ENCODE peak calls at places on chromosomes 11 and 22, in seven cellular contexts. C is H9, X is mesenchymal stem cell, H is H1, V is mesendoderm, O is IMR-90, A is trophoblast cell. B is an unnamed sample. For H3K4me1, the result is how much of the 10 kb centered on the place peaks cover.

GRCh38 chr11:124320097-124320496 is at the start of gene OR8D2:
- DNase-seq in C (no peak), X (no peak), A (no peak), H (no peak), O (no peak), V (no peak), B (no peak)

GRCh38 chr11:92787638-92788037 is 181.8 kb upstream of the MTNR1B start:
- DNase-seq in O (no peak), X (no peak), A (no peak), C (no peak), H (no peak), V (no peak), B (no peak)

GRCh38 chr11:82195251-82195650 is 538.4 kb downstream of the FAM181B start:
- DNase-seq in V (no peak), A (no peak), C (no peak), O (no peak), X (no peak), H (no peak), B (no peak)

GRCh38 chr11:117384045-117384444 is 56.4 kb downstream of the CEP164 start:
- DNase-seq in H (no peak), X (peak), A (peak), V (no peak), C (no peak), O (peak), B (no peak)

GRCh38 chr22:46911341-46911740 is 148.9 kb downstream of the TBC1D22A start:
- DNase-seq in C (no peak), V (no peak), H (no peak), O (no peak), A (no peak), X (no peak), B (no peak)

GRCh38 chr11:11510939-11511338 is 110.9 kb downstream of the GALNT18 start:
- DNase-seq in A (no peak), C (no peak), H (no peak), V (no peak), O (peak), X (no peak), B (peak)

GRCh38 chr11:128716661-128717210 is 22.9 kb downstream of the FLI1 start:
- DNase-seq in X (peak), A (no peak), C (no peak), H (no peak), O (peak), V (no peak), B (no peak)

GRCh38 chr11:107272561-107272960 is 185.1 kb downstream of the CWF19L2 start:
- DNase-seq in A (no peak), O (no peak), X (no peak), V (peak), C (peak), H (no peak), B (no peak)

GRCh38 chr11:64863381-64864060 is 14.9 kb downstream of the EHD1 start:
- DNase-seq in H (no peak), A (no peak), X (no peak), V (no peak), C (no peak), O (no peak), B (no peak)

GRCh38 chr22:44348963-44349950 is 36.5 kb upstream of the SHISAL1 start:
- DNase-seq in V (no peak), H (no peak), A (no peak), X (no peak), C (no peak), O (peak), B (no peak)

GRCh38 chr11:94897330-94897768 is 76.0 kb downstream of the CWC15 start:
- DNase-seq in H (no peak), V (peak), A (peak), X (peak), C (peak), O (peak), B (peak)

GRCh38 chr11:27410301-27410700 is 47.3 kb upstream of the CCDC34 start:
- DNase-seq in V (no peak), X (no peak), O (no peak), C (no peak), A (no peak), H (no peak), B (no peak)

GRCh38 chr11:87295237-87295636 is 257.5 kb downstream of the TMEM135 start:
- DNase-seq in C (no peak), H (no peak), X (no peak), O (no peak), A (no peak), V (no peak), B (no peak)

GRCh38 chr22:32533265-32534068 is 58.9 kb downstream of the FBXO7 start:
- DNase-seq in H (no peak), O (peak), V (no peak), C (no peak), A (peak), X (peak), B (no peak)

GRCh38 chr22:32531955-32532818 is 57.6 kb downstream of the FBXO7 start:
- DNase-seq in V (peak), X (peak), C (peak), H (peak), O (peak), A (peak), B (peak)

GRCh38 chr22:32531228-32531627 is 56.6 kb downstream of the FBXO7 start:
- DNase-seq in C (no peak), O (no peak), V (no peak), X (peak), A (no peak), H (no peak), B (no peak)

GRCh38 chr22:32534252-32535215 is 59.9 kb downstream of the FBXO7 start:
- DNase-seq in H (no peak), V (no peak), O (no peak), X (peak), A (peak), C (no peak), B (no peak)

DNA sequence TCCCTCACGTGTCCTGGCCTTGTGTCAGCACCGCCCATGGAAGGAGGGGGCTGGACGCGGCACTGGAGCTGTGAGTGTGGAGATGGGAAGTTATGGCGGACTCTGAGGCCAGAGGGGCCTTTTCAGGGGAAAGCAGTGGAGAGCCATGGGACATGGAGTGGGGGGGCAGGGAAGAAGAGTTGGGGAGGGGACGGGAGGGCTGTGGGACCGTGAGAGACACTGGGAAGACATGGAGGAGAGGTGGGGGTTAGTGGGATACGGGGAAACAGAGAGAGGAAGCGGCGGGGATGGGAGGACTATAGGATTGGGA is 58.2 kb downstream of the FBXO7 start:
- DNase-seq in V (no peak), H (no peak), A (no peak), X (no peak), C (no peak), O (no peak), B (no peak)
- H4K8ac ChIP-seq in V (no peak), H (no peak), A (no peak), X (peak), C (no peak), O (peak), B (no peak)

GRCh38 chr11:104372111-104372510 is 208.2 kb upstream of the PDGFD start:
- DNase-seq in X (no peak), V (no peak), A (no peak), H (no peak), O (no peak), C (no peak), B (no peak)

GRCh38 chr11:104365676-104366075 is 201.7 kb upstream of the PDGFD start:
- DNase-seq in X (no peak), H (no peak), V (no peak), O (no peak), C (no peak), A (no peak), B (no peak)

GRCh38 chr11:104366321-104366734 is 202.4 kb upstream of the PDGFD start:
- DNase-seq in C (peak), A (no peak), H (no peak), X (no peak), O (no peak), V (no peak), B (no peak)

DNA sequence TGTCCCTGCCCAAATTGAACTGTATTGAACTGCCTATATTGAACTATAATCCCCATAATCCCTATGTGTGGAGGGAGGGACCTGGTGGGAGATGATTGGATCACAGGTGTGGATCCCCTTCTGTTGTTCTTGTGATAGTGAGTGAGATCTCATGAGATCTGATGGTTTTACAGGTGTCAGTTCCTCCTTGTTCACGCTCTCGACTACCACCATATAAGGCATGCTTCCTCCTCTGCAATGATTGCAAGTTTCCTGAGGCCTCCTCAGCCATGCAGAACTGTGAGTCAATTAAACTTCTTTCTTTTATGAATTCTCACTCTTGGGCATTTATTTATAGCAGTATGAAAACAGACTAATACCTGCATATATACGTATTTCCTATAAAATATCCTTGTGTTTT is 206.5 kb upstream of the PDGFD start:
- DNase-seq in A (no peak), V (no peak), X (no peak), H (no peak), C (no peak), O (no peak), B (no peak)
- H2BK120ac ChIP-seq in A (no peak), V (no peak), X (no peak), H (no peak), C (no peak), O (no peak), B (no peak)

GRCh38 chr22:41919357-41920224 is 4.7 kb upstream of the SHISA8 start:
- DNase-seq in O (peak), V (peak), X (peak), A (no peak), H (peak), C (peak), B (no peak)
- H3K4me1 ChIP-seq in O (under half), V (under half), X (under half), A (under half), H (under half), C (under half), B (under half)

GRCh38 chr11:126400019-126400962 is 44.8 kb downstream of the ST3GAL4 start:
- DNase-seq in H (no peak), A (no peak), X (no peak), C (no peak), O (no peak), V (no peak), B (no peak)
- H4K8ac ChIP-seq in H (no peak), A (no peak), X (no peak), C (no peak), O (no peak), V (no peak), B (no peak)

DNA sequence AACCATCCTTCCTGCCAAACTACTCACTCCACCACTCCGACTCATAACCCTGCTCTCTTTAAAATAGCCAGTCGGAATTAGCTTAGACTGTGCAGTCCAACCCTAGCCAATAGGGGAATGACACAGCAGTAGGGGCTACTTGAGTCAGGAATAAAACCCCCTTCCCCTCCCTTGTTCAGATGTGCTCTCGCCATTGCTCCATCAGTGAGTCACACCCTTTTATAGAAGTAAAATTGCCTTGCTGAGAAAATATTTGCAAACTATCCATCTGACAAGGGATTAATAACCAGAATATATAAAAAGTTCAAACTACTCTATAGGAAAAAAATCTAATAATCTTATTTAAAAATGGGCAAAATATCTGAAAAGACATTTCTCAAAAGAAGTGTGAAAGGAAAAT is 26.2 kb downstream of the DMC1 start:
- DNase-seq in C (no peak), X (no peak), O (no peak), A (no peak), V (no peak), H (no peak), B (no peak)
- H2BK120ac ChIP-seq in C (no peak), X (no peak), O (no peak), A (no peak), V (no peak), H (no peak), B (no peak)

GRCh38 chr11:119497717-119498116 is 74.7 kb upstream of the THY1 start:
- DNase-seq in X (no peak), C (no peak), O (no peak), V (no peak), H (no peak), A (no peak), B (no peak)
- H3K4me1 ChIP-seq in X (under half), C (under half), O (under half), V (under half), H (under half), A (under half), B (under half)